ENCODE peak calls at places on chromosomes 1 and 21, in five cellular contexts. L is H9, T is hepatocyte, V is fibroblast of lung, S is PC-3. A is an unnamed sample. For H3K79me2, the result is how much of the 10 kb centered on the place peaks cover.

GRCh38 chr21:38438476-38438893 is 59.8 kb downstream of the ERG start:
- DNase-seq in T (peak), L (no peak), V (peak), S (peak), A (no peak)

GRCh38 chr1:223142795-223143759 is at the start of gene TLR5:
- DNase-seq in L (peak), T (peak), S (peak), V (peak), A (peak)

GRCh38 chr1:181324797-181325616 is 158.3 kb upstream of the CACNA1E start:
- DNase-seq in L (no peak), V (no peak), T (peak), S (peak), A (no peak)

GRCh38 chr1:230642263-230642959 is at the start of gene COG2:
- DNase-seq in S (peak), T (peak), L (peak), V (peak), A (peak)

GRCh38 chr1:237507005-237507404 is 383.7 kb downstream of the ZP4 start:
- DNase-seq in T (no peak), L (no peak), V (no peak), S (no peak), A (no peak)

GRCh38 chr1:20223659-20224058 is 37.3 kb upstream of the PLA2G2C start:
- DNase-seq in V (no peak), L (peak), S (no peak), T (no peak), A (no peak)

GRCh38 chr1:119674835-119675289 is 26.8 kb upstream of the ZNF697 start:
- DNase-seq in S (peak), T (no peak), V (peak), L (no peak), A (no peak)

GRCh38 chr1:6171546-6172124 is 8.5 kb downstream of the CHD5 start:
- DNase-seq in S (peak), T (no peak), V (no peak), L (peak), A (peak)

GRCh38 chr1:223776075-223776814 is 63.9 kb downstream of the CAPN2 start:
- DNase-seq in T (peak), S (peak), V (peak), L (no peak), A (no peak)

GRCh38 chr1:34695580-34695979 is 59.3 kb upstream of the GJB5 start:
- DNase-seq in T (no peak), V (no peak), S (no peak), L (no peak), A (no peak)

GRCh38 chr1:2547210-2548067 is 8.7 kb upstream of the TNFRSF14 start:
- DNase-seq in L (no peak), V (no peak), T (no peak), S (peak), A (peak)

GRCh38 chr1:10338047-10338446 is 60.8 kb upstream of the PGD start:
- DNase-seq in L (peak), S (peak), V (peak), T (peak), A (peak)

GRCh38 chr21:33794586-33794985 is 121.0 kb downstream of the ATP5PO start:
- DNase-seq in V (no peak), L (peak), S (no peak), T (no peak), A (no peak)

GRCh38 chr1:223057569-223058093 is 85.4 kb downstream of the TLR5 start:
- DNase-seq in T (no peak), L (no peak), S (no peak), V (no peak), A (no peak)

GRCh38 chr1:14970115-14970798 is 183.3 kb upstream of the TMEM51 start:
- DNase-seq in L (peak), S (peak), V (peak), T (peak), A (peak)

GRCh38 chr1:960371-961131 is at the start of gene KLHL17:
- DNase-seq in S (peak), L (peak), T (peak), V (peak), A (peak)

GRCh38 chr21:46667191-46667734 is 31.8 kb downstream of the PRMT2 start:
- DNase-seq in V (no peak), T (no peak), S (peak), L (peak), A (no peak)

GRCh38 chr21:29726061-29726460 is 213.7 kb downstream of the GRIK1 start:
- DNase-seq in L (no peak), T (no peak), S (no peak), V (no peak), A (no peak)

GRCh38 chr1:204384636-204385354 is 25.1 kb upstream of the PLEKHA6 start:
- DNase-seq in T (no peak), S (peak), L (no peak), V (peak), A (no peak)

GRCh38 chr1:212470059-212470458 is 37.3 kb downstream of the NENF start:
- DNase-seq in S (peak), V (peak), L (no peak), T (peak), A (no peak)

GRCh38 chr1:245155186-245156040 is 628 bp downstream of the KIF26B start:
- DNase-seq in L (peak), T (peak), S (peak), V (peak), A (no peak)

GRCh38 chr1:81424816-81425215 is 375.9 kb upstream of the ADGRL2 start:
- DNase-seq in V (no peak), L (no peak), S (no peak), T (no peak), A (no peak)

GRCh38 chr1:21318714-21319159 is 28.5 kb upstream of the ECE1 start:
- DNase-seq in V (peak), T (peak), L (no peak), S (no peak), A (no peak)

GRCh38 chr1:192763756-192764155 is 45.1 kb upstream of the RGS2 start:
- DNase-seq in T (no peak), V (peak), L (no peak), S (peak), A (no peak)

GRCh38 chr1:57017717-57018116 is 51.9 kb upstream of the C8B start:
- DNase-seq in S (no peak), L (peak), V (no peak), T (no peak), A (peak)

GRCh38 chr1:58861510-58861909 is 77.7 kb upstream of the JUN start:
- DNase-seq in L (no peak), T (no peak), S (peak), V (no peak), A (no peak)

GRCh38 chr1:206041640-206042039 is 11.3 kb upstream of the RHEX start:
- DNase-seq in T (peak), S (no peak), L (peak), V (no peak), A (peak)

GRCh38 chr1:33176362-33176850 is 5.4 kb downstream of the TRIM62 start:
- DNase-seq in T (no peak), V (no peak), L (peak), S (no peak), A (no peak)

GRCh38 chr1:2523191-2523890 is 3.1 kb downstream of the PANK4 start:
- DNase-seq in T (no peak), L (peak), V (no peak), S (peak), A (no peak)

GRCh38 chr21:44898851-44899767 is 21.6 kb downstream of the ITGB2 start:
- DNase-seq in S (no peak), V (no peak), L (no peak), T (no peak), A (no peak)

GRCh38 chr21:16587141-16587570 is 857.4 kb downstream of the USP25 start:
- DNase-seq in V (peak), T (peak), L (peak), S (peak), A (no peak)

GRCh38 chr1:112614460-112615065 is 4.4 kb downstream of the ST7L start:
- DNase-seq in T (peak), L (no peak), V (peak), S (peak), A (peak)

GRCh38 chr1:154407021-154407865 is 2.1 kb downstream of the IL6R start:
- DNase-seq in T (no peak), V (no peak), L (no peak), S (no peak), A (peak)
- H3K27ac ChIP-seq in T (peak), V (peak), L (no peak), S (no peak), A (peak)

DNA sequence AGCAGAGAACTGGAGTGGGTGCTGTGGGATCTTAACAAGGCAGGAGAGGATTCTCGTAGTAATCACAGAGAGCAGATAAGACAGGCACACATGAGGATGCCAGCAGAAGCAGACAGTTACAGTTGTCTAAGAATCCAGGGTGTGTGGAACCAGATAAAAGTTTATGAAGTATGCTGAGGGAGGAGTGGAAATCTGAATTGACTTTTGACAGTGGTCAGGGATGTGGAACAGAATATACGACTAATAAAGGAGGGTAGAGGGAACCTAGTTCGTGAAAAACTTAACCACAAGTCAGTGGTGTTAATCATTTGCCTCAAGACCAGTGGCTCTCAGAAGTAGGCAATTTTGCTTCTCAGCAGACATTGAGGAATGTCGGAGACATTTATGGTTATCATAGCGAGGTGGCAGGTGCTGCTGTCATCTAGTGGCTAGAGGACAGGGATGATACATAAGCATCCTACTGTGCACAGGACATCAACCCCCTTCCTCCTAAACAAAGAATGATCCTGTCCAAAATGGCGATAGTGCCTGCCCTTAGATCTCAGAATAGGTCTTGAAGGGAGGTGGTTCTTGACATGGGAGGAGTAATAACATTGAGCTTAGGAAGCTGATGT is 3.0 kb downstream of the LRRC8D start:
- DNase-seq in S (no peak), T (no peak), L (no peak), V (no peak), A (peak)
- H3K79me2 ChIP-seq in S (under half), T (half or more), L (under half), V (under half), A (under half)

GRCh38 chr1:43386676-43387075 is 2.9 kb downstream of the MED8 start:
- DNase-seq in V (no peak), S (no peak), T (no peak), L (no peak), A (no peak)
- H3K27ac ChIP-seq in V (no peak), S (no peak), T (no peak), L (no peak), A (no peak)

DNA sequence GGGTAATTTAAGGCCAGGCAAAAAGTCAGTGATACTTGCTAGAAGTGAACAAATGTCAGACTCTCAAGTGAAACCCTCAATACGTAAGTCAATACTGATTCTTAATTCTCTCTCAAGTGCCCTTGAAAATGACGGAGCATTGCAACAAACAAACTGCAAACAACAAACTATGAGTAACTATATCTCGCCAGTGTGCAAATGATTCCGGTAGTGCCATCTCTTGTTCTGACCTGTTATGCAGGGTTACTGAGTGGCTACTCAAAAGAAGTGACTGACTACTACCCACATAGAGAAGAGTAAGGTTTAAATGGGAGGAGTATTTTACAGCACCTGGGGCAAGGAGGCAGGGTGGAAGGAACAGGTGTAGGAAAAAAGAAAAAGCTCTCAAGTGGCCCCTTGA is 1.6 kb downstream of the SLC19A2 start:
- DNase-seq in T (no peak), L (no peak), S (peak), V (no peak), A (no peak)
- H3K79me2 ChIP-seq in T (half or more), L (under half), S (half or more), V (under half), A (under half)

GRCh38 chr1:25425098-25426085 is 4.8 kb upstream of the RHCE start:
- DNase-seq in V (no peak), S (peak), L (no peak), T (peak), A (no peak)
- H3K27ac ChIP-seq in V (no peak), S (peak), L (no peak), T (peak), A (no peak)

DNA sequence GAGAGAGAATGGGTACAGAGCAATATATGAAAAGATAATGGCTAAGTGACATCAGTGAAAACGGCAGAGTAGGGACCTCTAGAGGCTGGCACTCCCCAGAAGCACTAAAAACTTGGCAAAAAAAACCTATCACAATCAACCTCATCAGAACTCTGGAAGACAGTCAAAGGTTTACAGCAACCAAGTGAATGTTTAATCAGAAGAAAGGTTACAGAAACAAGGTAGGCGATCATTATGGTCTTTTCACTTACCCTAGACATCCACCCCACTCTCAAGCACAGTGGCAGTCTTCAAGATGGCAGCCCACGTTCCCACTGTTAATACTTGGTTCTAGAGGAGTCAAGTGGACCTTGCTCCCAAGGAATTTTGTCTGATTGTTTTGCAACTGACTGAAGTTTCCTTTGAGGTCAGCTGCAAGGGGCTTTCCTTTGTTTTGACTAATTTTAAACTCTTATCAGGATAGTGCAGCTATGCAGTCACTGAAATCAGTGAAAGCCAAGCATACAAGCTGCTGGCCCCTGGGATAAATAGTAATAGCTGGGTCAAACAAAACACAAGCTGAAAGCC is 7.2 kb downstream of the KIFAP3 start:
- DNase-seq in S (no peak), V (no peak), L (no peak), T (no peak), A (no peak)
- H3K79me2 ChIP-seq in S (under half), V (under half), L (under half), T (under half), A (under half)